ENCODE peak calls at places on chromosomes 16 and 17, in five cellular contexts. W is RWPE1, F is cardiac fibroblast, B is tibial nerve, P is fibroblast of mammary gland. X is an unnamed sample.

GRCh38 chr16:88747588-88748301 is 37.3 kb downstream of the PIEZO1 start:
- DNase-seq in B (no peak), W (peak), F (no peak), P (no peak), X (peak)

GRCh38 chr17:66540131-66540781 is 237.8 kb downstream of the PRKCA start:
- DNase-seq in B (peak), W (no peak), P (peak), F (peak), X (no peak)

GRCh38 chr17:46044286-46044928 is 45.4 kb downstream of the STH start:
- DNase-seq in P (peak), B (peak), F (peak), W (peak), X (peak)

GRCh38 chr16:31386157-31386984 is 6.8 kb upstream of the ITGAD start:
- DNase-seq in B (no peak), W (peak), P (peak), F (peak), X (peak)

GRCh38 chr17:33260638-33261037 is 32.5 kb downstream of the ASIC2 start:
- DNase-seq in W (no peak), P (no peak), B (no peak), F (no peak), X (no peak)

GRCh38 chr17:561118-561517 is 153.5 kb downstream of the VPS53 start:
- DNase-seq in P (peak), F (peak), W (peak), B (no peak), X (no peak)

GRCh38 chr16:68257251-68257905 is 6.9 kb upstream of the SLC7A6 start:
- DNase-seq in W (no peak), P (no peak), F (no peak), B (no peak), X (no peak)

GRCh38 chr16:30533748-30534367 is 800 bp downstream of the ZNF747 start:
- DNase-seq in P (peak), B (no peak), W (peak), F (no peak), X (no peak)

GRCh38 chr16:84699147-84699711 is 571 bp upstream of the USP10 start:
- DNase-seq in F (no peak), B (no peak), P (no peak), W (peak), X (no peak)

GRCh38 chr16:12971216-12971615 is 69.8 kb downstream of the SHISA9 start:
- DNase-seq in W (peak), P (peak), F (no peak), B (no peak), X (peak)

GRCh38 chr16:27704252-27704651 is 154.3 kb downstream of the KATNIP start:
- DNase-seq in B (no peak), P (no peak), W (no peak), F (no peak), X (no peak)

GRCh38 chr16:31479752-31480151 is 3.2 kb upstream of the SLC5A2 start:
- DNase-seq in F (no peak), P (no peak), W (no peak), B (no peak), X (no peak)

GRCh38 chr16:29806096-29806579 is at the start of gene MAZ:
- DNase-seq in B (no peak), F (no peak), P (peak), W (peak), X (no peak)

GRCh38 chr17:57994436-57994835 is 6.4 kb upstream of the VEZF1 start:
- DNase-seq in P (no peak), F (no peak), W (no peak), B (no peak), X (no peak)

GRCh38 chr17:47935961-47936360 is 5.4 kb upstream of the PNPO start:
- DNase-seq in F (peak), P (peak), B (no peak), W (peak), X (no peak)

GRCh38 chr17:20706752-20707372 is 127.3 kb downstream of the CDRT15L2 start:
- DNase-seq in B (no peak), W (peak), P (no peak), F (no peak), X (no peak)

GRCh38 chr17:3514873-3515272 is 39.1 kb downstream of the ASPA start:
- DNase-seq in P (no peak), W (no peak), F (no peak), B (no peak), X (no peak)

GRCh38 chr16:85902366-85903155 is 3.6 kb downstream of the IRF8 start:
- DNase-seq in W (no peak), P (no peak), B (no peak), F (no peak), X (peak)

GRCh38 chr16:86971251-86971650 is 345.9 kb downstream of the C16orf95 start:
- DNase-seq in B (no peak), W (no peak), F (no peak), P (no peak), X (no peak)

GRCh38 chr17:41223821-41224220 is 2.6 kb upstream of the KRTAP9-2 start:
- DNase-seq in W (no peak), F (no peak), P (peak), B (no peak), X (no peak)

GRCh38 chr17:39485555-39485954 is 24.3 kb downstream of the CDK12 start:
- DNase-seq in W (peak), B (no peak), P (peak), F (peak), X (no peak)

GRCh38 chr17:39487946-39488345 is 26.7 kb downstream of the CDK12 start:
- DNase-seq in F (no peak), P (peak), B (no peak), W (no peak), X (no peak)

GRCh38 chr17:39486242-39486641 is 25.0 kb downstream of the CDK12 start:
- DNase-seq in B (no peak), F (no peak), P (peak), W (no peak), X (no peak)

GRCh38 chr17:39483506-39483905 is 22.2 kb downstream of the CDK12 start:
- DNase-seq in B (no peak), W (no peak), P (no peak), F (no peak), X (no peak)

DNA sequence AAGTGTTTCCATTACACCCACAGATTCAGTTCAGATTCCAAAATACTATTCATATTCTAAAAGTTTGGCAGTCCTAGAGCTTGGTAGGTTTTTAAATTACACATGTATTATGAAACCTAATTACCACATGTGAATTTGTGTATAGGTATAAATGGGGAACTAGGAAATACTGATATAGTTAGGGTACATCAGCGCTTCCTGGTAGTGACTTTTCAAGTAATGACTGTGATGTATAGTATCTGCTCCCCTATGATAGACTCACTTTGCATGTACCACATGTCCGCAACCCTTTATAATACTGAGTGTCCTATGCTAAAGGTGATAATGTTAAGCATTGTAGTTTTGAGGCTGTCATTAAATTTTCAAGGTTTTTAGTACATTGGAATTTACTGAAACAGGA is 22.9 kb downstream of the CDK12 start:
- DNase-seq in P (no peak), W (no peak), B (no peak), F (no peak), X (no peak)
- TF ChIP-seq CTCF in P (no peak), W (no peak), B (no peak), F (no peak), X (no peak)

GRCh38 chr17:7839890-7840260 is 5.9 kb downstream of the KDM6B start:
- DNase-seq in W (no peak), B (no peak), P (peak), F (peak), X (no peak)

GRCh38 chr17:7837375-7838290 is 3.6 kb downstream of the KDM6B start:
- DNase-seq in W (no peak), F (peak), P (no peak), B (no peak), X (no peak)

GRCh38 chr17:7836596-7837374 is 2.8 kb downstream of the KDM6B start:
- DNase-seq in P (peak), W (peak), F (peak), B (peak), X (peak)

GRCh38 chr17:7839199-7839889 is 5.3 kb downstream of the KDM6B start:
- DNase-seq in B (no peak), W (no peak), P (no peak), F (peak), X (no peak)

GRCh38 chr17:7838291-7839075 is 4.5 kb downstream of the KDM6B start:
- DNase-seq in P (peak), W (no peak), F (peak), B (no peak), X (peak)
- TF ChIP-seq CTCF in P (no peak), W (no peak), F (no peak), B (no peak), X (no peak)

GRCh38 chr16:56870271-56870888 is 5.4 kb downstream of the SLC12A3 start:
- DNase-seq in B (no peak), F (no peak), W (no peak), P (no peak), X (no peak)

GRCh38 chr16:56868175-56868574 is 3.2 kb downstream of the SLC12A3 start:
- DNase-seq in P (no peak), B (no peak), W (no peak), F (no peak), X (no peak)

GRCh38 chr16:56866955-56867830 is 2.2 kb downstream of the SLC12A3 start:
- DNase-seq in W (peak), P (peak), B (peak), F (peak), X (peak)

GRCh38 chr16:56871172-56871593 is 6.2 kb downstream of the SLC12A3 start:
- DNase-seq in P (peak), F (peak), W (peak), B (no peak), X (no peak)

DNA sequence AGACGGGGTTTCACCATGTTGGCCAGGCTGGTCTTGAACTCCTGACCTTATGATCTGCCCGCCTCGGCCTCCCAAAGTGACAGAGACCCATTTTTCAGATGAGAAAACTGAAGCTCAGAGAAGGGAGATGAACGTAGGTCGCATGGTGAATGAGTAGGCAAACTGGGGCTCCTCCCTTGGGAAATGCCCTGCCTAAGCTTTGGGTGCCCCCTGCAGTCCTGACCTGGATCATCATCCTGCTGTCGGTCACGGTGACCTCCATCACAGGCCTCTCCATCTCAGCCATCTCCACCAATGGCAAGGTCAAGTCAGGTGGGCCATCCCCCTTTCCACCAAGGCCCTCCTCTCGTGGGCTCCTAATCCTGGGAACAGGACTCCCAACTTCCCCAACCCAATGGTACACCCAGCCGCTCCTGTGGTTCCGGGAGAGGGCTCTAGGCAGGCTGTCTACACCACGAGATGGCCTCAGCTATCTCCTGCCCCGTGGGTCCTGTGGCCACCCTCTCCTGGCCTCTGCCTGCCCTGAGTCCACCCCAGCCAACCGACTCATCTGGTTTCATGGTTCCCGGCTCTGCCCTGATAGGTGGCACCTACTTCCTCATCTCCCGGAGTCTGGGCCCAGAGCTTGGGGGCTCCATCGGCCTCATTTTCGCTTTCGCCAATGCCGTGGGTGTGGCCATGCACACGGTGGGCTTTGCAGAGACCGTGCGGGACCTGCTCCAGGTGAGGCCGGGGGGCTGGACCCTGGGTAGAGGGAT is 4.7 kb downstream of the SLC12A3 start:
- DNase-seq in W (no peak), F (no peak), B (no peak), P (peak), X (peak)
- TF ChIP-seq CTCF in W (no peak), F (peak), B (no peak), P (peak), X (peak)

GRCh38 chr16:23155445-23156049 is 6.3 kb upstream of the USP31 start:
- DNase-seq in B (no peak), W (no peak), F (peak), P (peak), X (peak)
- TF ChIP-seq CTCF in B (no peak), W (no peak), F (peak), P (peak), X (peak)

DNA sequence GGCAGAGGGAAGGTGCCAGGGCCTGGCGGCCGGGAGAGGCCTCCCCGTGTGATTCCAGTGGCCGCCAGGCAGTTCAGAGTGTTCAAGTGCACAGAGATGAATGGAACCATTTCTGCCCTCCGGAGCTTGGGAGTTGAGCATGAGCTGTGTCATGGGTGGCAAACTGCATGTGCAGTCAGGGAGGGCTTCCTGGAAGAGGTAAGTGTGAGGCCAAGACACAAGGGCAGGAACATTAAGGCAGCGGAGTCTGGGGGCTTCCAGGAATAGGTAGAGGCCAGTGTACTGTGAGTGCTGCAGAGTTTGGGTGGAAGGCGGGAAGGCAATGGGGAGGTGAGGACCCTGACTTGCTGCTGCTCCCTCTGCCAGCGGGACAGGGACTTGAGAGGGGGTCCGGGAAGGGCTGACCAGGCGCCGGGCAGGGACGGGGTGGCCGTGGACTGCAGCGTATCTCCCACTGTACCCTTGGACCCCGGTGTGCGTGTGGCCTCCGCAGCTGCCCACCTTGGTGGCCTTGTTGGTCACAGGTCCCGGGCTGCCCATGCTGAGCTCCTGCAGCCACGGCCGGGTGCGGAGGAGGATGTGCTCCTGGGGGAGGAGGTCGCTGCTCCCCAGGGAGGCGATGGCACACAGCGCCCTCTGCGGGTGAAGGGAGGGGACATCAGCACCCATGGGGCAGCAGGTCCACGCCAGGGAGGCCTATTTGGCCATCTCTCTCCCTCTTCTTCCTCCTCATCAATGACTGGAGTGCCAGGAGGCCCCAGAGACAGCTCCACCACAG is 7.5 kb upstream of the CEP131 start:
- DNase-seq in P (no peak), F (no peak), W (no peak), B (no peak), X (peak)
- TF ChIP-seq CTCF in P (peak), F (peak), W (no peak), B (no peak), X (peak)

GRCh38 chr17:76385892-76386786 is 1.7 kb downstream of the SPHK1 start:
- DNase-seq in P (peak), F (peak), W (peak), B (peak), X (peak)
- TF ChIP-seq CTCF in P (peak), F (peak), W (peak), B (peak), X (peak)

GRCh38 chr17:80361495-80362220 is 53.3 kb upstream of the ENDOV start:
- DNase-seq in W (peak), B (no peak), P (peak), F (no peak), X (peak)
- TF ChIP-seq CTCF in W (peak), B (no peak), P (peak), F (peak), X (peak)

DNA sequence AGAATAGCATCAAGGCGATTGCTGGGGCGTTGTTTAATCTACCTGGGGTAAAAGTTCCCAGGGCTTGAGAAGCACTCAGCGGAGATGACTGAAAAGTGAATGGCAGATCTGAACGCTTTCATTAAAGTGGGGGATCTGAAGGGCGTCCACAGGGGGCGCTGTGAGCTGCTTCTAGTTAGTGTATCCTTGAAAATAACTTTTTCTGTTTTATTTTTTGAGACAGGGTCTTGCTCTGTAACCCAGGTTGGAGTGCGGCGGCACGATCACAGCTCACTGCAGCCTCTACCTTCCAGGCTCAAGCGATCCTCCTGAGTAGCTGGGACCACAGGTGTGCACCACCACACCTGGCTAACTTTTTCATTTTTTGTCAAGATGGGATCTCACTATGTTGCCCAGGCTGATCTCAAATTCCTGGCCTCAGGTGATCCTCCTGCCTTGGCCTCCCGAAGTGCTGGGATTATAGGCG is 360.4 kb downstream of the SEC14L1 start:
- DNase-seq in W (no peak), P (peak), F (no peak), B (no peak), X (peak)
- TF ChIP-seq CTCF in W (no peak), P (peak), F (peak), B (no peak), X (peak)

GRCh38 chr17:43006639-43007551 is at the start of gene IFI35:
- DNase-seq in P (peak), F (peak), W (peak), B (peak), X (peak)
- TF ChIP-seq CTCF in P (no peak), F (peak), W (peak), B (peak), X (peak)

DNA sequence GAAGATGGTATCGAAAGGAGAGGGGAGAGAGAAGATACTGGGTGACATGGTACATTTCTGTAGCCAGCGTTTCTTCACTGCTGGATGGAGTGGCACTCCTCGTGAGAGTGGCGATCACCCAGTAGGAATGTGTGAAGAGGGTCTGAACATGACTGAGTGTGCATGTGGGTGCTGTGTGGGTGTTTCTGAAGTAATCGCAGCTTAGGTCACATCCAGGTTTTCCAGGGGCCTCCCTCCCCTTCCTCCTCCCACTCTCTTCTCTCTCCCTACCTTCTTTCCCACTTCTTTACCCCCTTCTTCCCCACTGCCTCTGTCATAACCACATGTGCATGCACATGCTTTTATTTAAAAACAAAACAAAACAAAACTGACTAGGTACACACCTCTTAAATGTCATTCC is 1.8 kb downstream of the CLEC3A start:
- DNase-seq in W (no peak), F (no peak), P (no peak), B (no peak), X (no peak)
- TF ChIP-seq CTCF in W (no peak), F (no peak), P (no peak), B (no peak), X (no peak)

X was measured in WERI-Rb-1.